ENCODE peak calls at places on chromosome 3, in five cellular contexts. F is GM23338, M is fibroblast of lung, I is K562, K is PC-9. G is an unnamed sample.

GRCh38 chr3:43895573-43895972 is 204.8 kb downstream of the ABHD5 start:
- DNase-seq in K (no peak), F (no peak), I (no peak), M (no peak), G (no peak)

GRCh38 chr3:139935071-139935865 is at the start of gene CLSTN2:
- DNase-seq in M (peak), F (peak), I (no peak), K (no peak), G (peak)

GRCh38 chr3:53102601-53103147 is 27.6 kb downstream of the RFT1 start:
- DNase-seq in F (no peak), K (no peak), I (peak), M (no peak), G (no peak)

GRCh38 chr3:37668831-37669610 is 192.7 kb upstream of the CTDSPL start:
- DNase-seq in M (no peak), F (no peak), K (no peak), I (no peak), G (no peak)

GRCh38 chr3:120908030-120908802 is at the start of gene STXBP5L:
- DNase-seq in I (peak), F (peak), K (peak), M (peak), G (peak)

GRCh38 chr3:46829699-46830208 is 33.5 kb downstream of the MYL3 start:
- DNase-seq in F (no peak), I (no peak), M (no peak), K (no peak), G (no peak)

GRCh38 chr3:129525341-129525968 is 3.0 kb upstream of the RHO start:
- DNase-seq in M (peak), K (no peak), I (no peak), F (no peak), G (no peak)

GRCh38 chr3:192303235-192303634 is 424.1 kb downstream of the FGF12 start:
- DNase-seq in K (no peak), I (no peak), M (no peak), F (peak), G (peak)

GRCh38 chr3:29427266-29428103 is 146.6 kb downstream of the RBMS3 start:
- DNase-seq in I (no peak), M (peak), K (no peak), F (no peak), G (no peak)

GRCh38 chr3:140416686-140417085 is 261.2 kb upstream of the TRIM42 start:
- DNase-seq in K (no peak), M (no peak), F (no peak), I (no peak), G (no peak)

GRCh38 chr3:33218446-33219174 is at the start of gene SUSD5:
- DNase-seq in K (peak), I (no peak), M (peak), F (peak), G (peak)

GRCh38 chr3:85120879-85121278 is 162.1 kb downstream of the CADM2 start:
- DNase-seq in K (no peak), I (no peak), M (no peak), F (no peak), G (no peak)

GRCh38 chr3:144381607-144382006 is 410.0 kb downstream of the DIPK2A start:
- DNase-seq in F (no peak), I (no peak), M (no peak), K (no peak), G (no peak)

GRCh38 chr3:39166932-39167532 is 13.6 kb upstream of the CSRNP1 start:
- DNase-seq in F (no peak), K (no peak), I (no peak), M (peak), G (peak)

GRCh38 chr3:106518516-106518915 is 649.7 kb upstream of the CBLB start:
- DNase-seq in M (peak), I (no peak), F (no peak), K (no peak), G (no peak)

GRCh38 chr3:126358038-126358815 is 1.0 kb upstream of the KLF15 start:
- DNase-seq in K (no peak), F (peak), M (peak), I (no peak), G (peak)

GRCh38 chr3:126357299-126358037 is at the start of gene KLF15:
- DNase-seq in M (peak), K (peak), F (peak), I (peak), G (peak)

GRCh38 chr3:126355777-126356372 is 1.3 kb downstream of the KLF15 start:
- DNase-seq in K (peak), I (peak), F (peak), M (peak), G (peak)

GRCh38 chr3:126355251-126355650 is 2.0 kb downstream of the KLF15 start:
- DNase-seq in F (no peak), K (no peak), I (peak), M (no peak), G (no peak)

GRCh38 chr3:126356373-126357298 is 572 bp downstream of the KLF15 start:
- DNase-seq in M (no peak), F (peak), K (no peak), I (no peak), G (no peak)
- TF ChIP-seq EZH2 in M (no peak), F (no peak), K (no peak), I (no peak), G (no peak)

DNA sequence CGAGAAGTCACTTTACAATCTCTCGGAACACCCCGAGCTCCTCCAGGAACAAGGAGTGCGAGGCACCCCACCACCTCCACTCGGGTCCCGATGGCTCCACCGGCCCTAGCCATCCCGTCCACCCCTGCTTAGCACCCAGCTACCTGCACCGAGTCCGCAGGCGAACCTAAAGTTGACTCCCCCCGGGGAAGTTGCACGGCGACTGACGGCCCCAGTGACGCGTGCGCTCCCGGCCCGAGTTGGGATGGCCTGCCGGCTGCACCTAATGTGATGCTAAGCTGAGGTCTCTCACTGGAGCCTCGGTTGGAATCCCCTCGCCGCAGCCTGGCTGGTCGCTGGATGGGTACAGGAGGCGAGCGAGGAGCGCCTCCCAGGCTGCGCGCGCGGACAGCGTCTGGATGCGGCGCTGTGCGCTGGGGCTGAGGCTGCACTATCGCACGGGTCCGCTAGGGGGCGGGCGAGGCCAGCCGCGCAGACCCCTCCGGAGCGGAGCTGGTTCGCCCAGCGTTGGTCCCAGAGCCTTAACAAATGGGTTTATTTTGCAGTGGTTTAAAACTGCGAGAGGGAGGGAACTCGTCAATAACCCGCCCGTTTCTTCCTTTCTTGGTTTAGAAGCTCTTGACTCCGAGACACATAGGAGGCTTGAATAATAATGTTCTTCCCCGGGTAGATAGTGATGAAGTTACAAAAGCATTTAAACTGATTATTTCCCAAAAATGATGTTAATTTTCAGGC is at the start of gene OXTR:
- DNase-seq in K (peak), F (peak), M (peak), I (peak), G (peak)
- TF ChIP-seq EZH2 in K (no peak), F (no peak), M (no peak), I (no peak), G (no peak)

GRCh38 chr3:181713673-181714270 is 2.0 kb downstream of the SOX2 start:
- DNase-seq in K (no peak), I (no peak), F (no peak), M (no peak), G (no peak)
- TF ChIP-seq EZH2 in K (no peak), I (no peak), F (no peak), M (no peak), G (no peak)

DNA sequence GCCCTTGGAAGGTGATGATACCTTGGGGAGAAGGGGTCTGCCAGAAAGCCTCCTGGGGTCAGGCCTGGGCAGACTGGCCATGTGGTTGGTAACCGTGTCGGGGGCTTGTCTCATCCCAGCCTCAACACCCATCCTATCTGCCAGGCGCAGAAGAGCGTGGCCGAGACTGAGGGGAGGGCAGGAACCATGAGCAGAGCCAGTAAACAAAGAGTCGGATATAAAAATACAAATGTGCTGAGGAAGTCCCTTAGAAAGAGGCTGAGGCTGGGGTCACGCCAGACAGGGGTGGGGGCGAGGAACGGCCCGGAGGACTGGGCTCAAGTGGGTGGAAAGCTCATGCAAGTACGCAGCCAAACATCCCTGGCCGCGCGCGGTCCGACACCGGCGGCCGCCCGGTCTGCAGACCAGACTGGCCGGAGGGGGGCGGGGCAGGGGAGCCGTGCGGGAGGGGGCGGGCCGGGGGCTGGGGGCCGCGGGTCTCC is 1.9 kb downstream of the CAMK2N2 start:
- DNase-seq in F (no peak), M (no peak), I (no peak), K (no peak), G (no peak)
- TF ChIP-seq EZH2 in F (no peak), M (no peak), I (no peak), K (no peak), G (no peak)

DNA sequence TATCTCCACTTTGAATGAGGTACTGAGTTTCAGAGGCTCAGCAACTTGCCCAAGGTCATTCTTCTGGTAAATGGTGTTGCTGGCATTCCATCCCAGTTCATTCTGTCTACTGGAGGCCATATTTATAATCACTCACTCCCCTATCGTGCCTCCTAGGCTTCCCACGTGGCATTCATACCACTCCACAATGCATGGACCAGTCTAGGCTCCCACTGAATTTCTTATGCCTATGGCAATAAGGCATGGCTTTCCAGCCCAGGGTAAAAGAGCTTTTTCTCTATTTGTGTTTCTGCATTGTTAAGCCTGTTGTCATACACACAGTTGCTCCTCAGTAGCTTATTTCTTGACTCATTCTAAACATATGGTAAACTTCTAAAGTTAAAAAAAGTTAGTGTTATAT is 19.9 kb downstream of the BBX start:
- DNase-seq in M (no peak), I (no peak), K (no peak), F (no peak), G (no peak)
- TF ChIP-seq EZH2 in M (no peak), I (no peak), K (no peak), F (no peak), G (no peak)

GRCh38 chr3:179473565-179473964 is 22.3 kb upstream of the GNB4 start:
- DNase-seq in M (no peak), F (no peak), K (no peak), I (no peak), G (no peak)
- TF ChIP-seq EZH2 in M (no peak), F (no peak), K (no peak), I (no peak), G (no peak)

DNA sequence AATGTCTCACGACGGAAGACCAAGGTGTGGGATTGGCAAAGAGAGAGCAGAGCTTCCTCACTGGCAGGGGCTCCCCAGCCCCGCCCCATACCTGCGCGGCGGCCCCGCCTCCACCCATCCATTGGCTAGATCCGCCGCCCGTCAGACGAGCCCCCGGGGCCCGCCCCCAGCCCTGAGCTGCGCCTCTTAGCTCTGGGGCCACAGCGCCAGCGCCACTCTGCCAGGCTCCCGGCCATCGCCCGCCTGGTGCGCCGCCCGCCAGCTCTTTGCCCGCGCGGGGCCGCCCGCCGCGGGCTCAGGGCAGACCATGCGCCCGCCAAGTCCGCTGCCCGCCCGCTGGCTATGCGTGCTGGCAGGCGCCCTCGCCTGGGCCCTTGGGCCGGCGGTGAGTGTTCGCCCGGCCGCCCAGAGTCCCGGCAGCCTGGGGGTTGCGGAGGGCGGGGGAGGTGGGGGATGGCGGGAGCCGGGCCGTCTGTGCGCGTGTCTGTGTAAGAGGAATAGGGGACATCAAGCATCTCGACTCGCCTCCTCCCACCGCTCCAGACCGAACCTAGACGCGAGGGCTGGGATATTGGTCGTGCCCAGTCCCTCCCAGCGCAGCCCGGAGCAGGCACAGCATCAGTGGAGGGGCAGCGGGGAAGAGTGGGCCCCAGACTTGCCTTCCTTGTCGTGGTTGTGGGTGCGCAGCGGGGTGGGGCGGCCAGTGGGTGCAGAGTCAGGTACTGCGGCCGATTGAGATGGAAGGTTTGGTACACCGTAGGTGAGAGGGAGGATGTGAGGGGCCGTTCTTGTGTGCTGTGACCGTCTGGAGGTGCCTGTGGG is at the start of gene VIPR1:
- DNase-seq in K (peak), I (peak), M (no peak), F (peak), G (peak)
- TF ChIP-seq EZH2 in K (no peak), I (no peak), M (peak), F (no peak), G (no peak)

DNA sequence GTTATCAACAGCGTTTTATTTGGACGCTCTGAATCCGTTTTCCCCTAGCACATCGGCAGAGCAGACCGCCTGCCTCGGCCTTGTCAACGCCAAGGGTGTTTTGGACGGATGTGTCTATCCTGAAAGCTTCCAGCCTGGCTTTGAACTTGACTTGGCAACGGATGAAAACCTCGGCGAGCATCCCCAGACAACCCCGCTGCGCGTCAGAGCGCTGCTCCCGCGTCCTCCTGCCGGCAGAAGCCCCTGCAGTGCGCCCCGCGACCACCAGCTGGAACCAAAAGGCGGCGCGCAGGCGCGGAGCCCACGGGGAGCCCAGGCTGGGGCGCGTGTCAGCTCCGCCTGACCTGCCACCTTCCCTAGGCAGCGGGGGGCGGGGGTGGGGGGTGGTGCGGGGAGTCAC is 26.2 kb upstream of the ARL8B start:
- DNase-seq in F (peak), K (no peak), I (no peak), M (peak), G (peak)
- TF ChIP-seq EZH2 in F (no peak), K (no peak), I (no peak), M (no peak), G (no peak)

GRCh38 chr3:30613135-30613825 is 6.9 kb downstream of the TGFBR2 start:
- DNase-seq in M (peak), I (no peak), F (no peak), K (no peak), G (no peak)
- TF ChIP-seq EZH2 in M (no peak), I (no peak), F (no peak), K (no peak), G (no peak)

GRCh38 chr3:14810795-14811661 is 7.7 kb upstream of the FGD5 start:
- DNase-seq in M (no peak), I (no peak), F (peak), K (no peak), G (no peak)
- TF ChIP-seq EZH2 in M (peak), I (no peak), F (peak), K (no peak), G (peak)